ENCODE peak calls at places on chromosomes 16 and 17, in five cellular contexts. One of them, this sample, is unnamed.

GRCh38 chr17:68310141-68310540 is 18.8 kb downstream of the ARSG start:
- DNase-seq in cardiac fibroblast: no peak
- DNase-seq in IMR-90: no peak
- DNase-seq in kidney: no peak
- DNase-seq in bronchial epithelial cell: peak; percentile 41
- DNase-seq in this sample: no peak

GRCh38 chr17:1813088-1813487 is 16.6 kb downstream of the SMYD4 start:
- DNase-seq in cardiac fibroblast: peak; percentile 17
- DNase-seq in kidney: no peak
- DNase-seq in IMR-90: peak; percentile 12
- DNase-seq in bronchial epithelial cell: no peak
- DNase-seq in this sample: peak; percentile 47

GRCh38 chr16:10760863-10761262 is 17.2 kb downstream of the NUBP1 start:
- DNase-seq in kidney: no peak
- DNase-seq in IMR-90: no peak
- DNase-seq in cardiac fibroblast: no peak
- DNase-seq in bronchial epithelial cell: no peak
- DNase-seq in this sample: no peak

GRCh38 chr17:72031219-72031906 is 89.5 kb upstream of the SOX9 start:
- DNase-seq in kidney: no peak
- DNase-seq in bronchial epithelial cell: no peak
- DNase-seq in cardiac fibroblast: no peak
- DNase-seq in IMR-90: no peak
- DNase-seq in this sample: no peak

GRCh38 chr17:76791053-76791980 is 53.4 kb downstream of the MFSD11 start:
- DNase-seq in IMR-90: peak; percentile 38
- DNase-seq in cardiac fibroblast: peak; percentile 63
- DNase-seq in bronchial epithelial cell: peak; percentile 44
- DNase-seq in kidney: no peak
- DNase-seq in this sample: no peak

GRCh38 chr17:76123749-76124581 is 17.1 kb downstream of the FOXJ1 start:
- DNase-seq in kidney: no peak
- DNase-seq in cardiac fibroblast: no peak
- DNase-seq in bronchial epithelial cell: no peak
- DNase-seq in IMR-90: no peak
- DNase-seq in this sample: no peak

GRCh38 chr17:74431568-74432483 is at the start of gene GPRC5C:
- DNase-seq in kidney: peak; percentile 95
- DNase-seq in IMR-90: no peak
- DNase-seq in bronchial epithelial cell: peak; percentile 83
- DNase-seq in cardiac fibroblast: no peak
- DNase-seq in this sample: no peak

GRCh38 chr17:79947351-79948031 is 88.2 kb downstream of the TBC1D16 start:
- DNase-seq in bronchial epithelial cell: no peak
- DNase-seq in cardiac fibroblast: peak; percentile 84
- DNase-seq in kidney: peak; percentile 68
- DNase-seq in IMR-90: peak; percentile 10
- DNase-seq in this sample: no peak

GRCh38 chr16:85577899-85578598 is 35.1 kb upstream of the GSE1 start:
- DNase-seq in IMR-90: no peak
- DNase-seq in cardiac fibroblast: no peak
- DNase-seq in kidney: no peak
- DNase-seq in bronchial epithelial cell: no peak
- DNase-seq in this sample: no peak

GRCh38 chr17:70225272-70225671 is 55.9 kb downstream of the KCNJ2 start:
- DNase-seq in cardiac fibroblast: no peak
- DNase-seq in bronchial epithelial cell: peak; percentile 8
- DNase-seq in kidney: no peak
- DNase-seq in IMR-90: no peak
- DNase-seq in this sample: no peak

GRCh38 chr16:51666821-51667220 is 515.8 kb upstream of the SALL1 start:
- DNase-seq in kidney: no peak
- DNase-seq in bronchial epithelial cell: no peak
- DNase-seq in cardiac fibroblast: no peak
- DNase-seq in IMR-90: no peak
- DNase-seq in this sample: no peak

GRCh38 chr17:66661411-66661843 is 173.5 kb upstream of the CACNG5 start:
- DNase-seq in IMR-90: peak; percentile 56
- DNase-seq in bronchial epithelial cell: peak; percentile 93
- DNase-seq in kidney: no peak
- DNase-seq in cardiac fibroblast: peak; percentile 81
- DNase-seq in this sample: no peak

GRCh38 chr16:56950881-56951771 is 10.6 kb upstream of the CETP start:
- DNase-seq in IMR-90: peak; percentile 51
- DNase-seq in kidney: no peak
- DNase-seq in bronchial epithelial cell: no peak
- DNase-seq in cardiac fibroblast: peak; percentile 69
- DNase-seq in this sample: no peak

GRCh38 chr17:39186481-39187002 is 10.9 kb downstream of the CACNB1 start:
- DNase-seq in cardiac fibroblast: no peak
- DNase-seq in bronchial epithelial cell: no peak
- DNase-seq in IMR-90: no peak
- DNase-seq in kidney: no peak
- DNase-seq in this sample: no peak

GRCh38 chr17:9202572-9202971 is 181.3 kb downstream of the NTN1 start:
- DNase-seq in IMR-90: no peak
- DNase-seq in kidney: no peak
- DNase-seq in cardiac fibroblast: peak; percentile 6
- DNase-seq in bronchial epithelial cell: no peak
- DNase-seq in this sample: peak; percentile 32

GRCh38 chr16:57383276-57384247 is 11.3 kb downstream of the CX3CL1 start:
- DNase-seq in bronchial epithelial cell: no peak
- DNase-seq in kidney: no peak
- DNase-seq in cardiac fibroblast: no peak
- DNase-seq in IMR-90: peak; percentile 36
- DNase-seq in this sample: no peak

GRCh38 chr17:78349831-78350631 is 9.8 kb downstream of the SOCS3 start:
- DNase-seq in kidney: no peak
- DNase-seq in bronchial epithelial cell: no peak
- DNase-seq in cardiac fibroblast: no peak
- DNase-seq in IMR-90: no peak
- DNase-seq in this sample: no peak

GRCh38 chr17:7023576-7024401 is 939 bp downstream of the BCL6B start:
- DNase-seq in cardiac fibroblast: peak; percentile 95
- DNase-seq in bronchial epithelial cell: peak; percentile 85
- DNase-seq in IMR-90: peak; percentile 70
- DNase-seq in kidney: peak; percentile 97
- DNase-seq in this sample: no peak

GRCh38 chr17:68820476-68820824 is 134.7 kb downstream of the ABCA8 start:
- DNase-seq in bronchial epithelial cell: no peak
- DNase-seq in kidney: no peak
- DNase-seq in cardiac fibroblast: no peak
- DNase-seq in IMR-90: no peak
- DNase-seq in this sample: no peak

GRCh38 chr17:60311936-60312335 is 80.0 kb downstream of the USP32 start:
- DNase-seq in IMR-90: peak; percentile 77
- DNase-seq in bronchial epithelial cell: no peak
- DNase-seq in kidney: no peak
- DNase-seq in cardiac fibroblast: peak; percentile 67
- DNase-seq in this sample: no peak

GRCh38 chr16:13983625-13984024 is 63.7 kb downstream of the ERCC4 start:
- DNase-seq in bronchial epithelial cell: no peak
- DNase-seq in kidney: no peak
- DNase-seq in cardiac fibroblast: no peak
- DNase-seq in IMR-90: no peak
- DNase-seq in this sample: no peak

GRCh38 chr17:5331506-5331905 is 49.4 kb downstream of the RABEP1 start:
- DNase-seq in cardiac fibroblast: peak; percentile 21
- DNase-seq in kidney: no peak
- DNase-seq in bronchial epithelial cell: no peak
- DNase-seq in IMR-90: peak; percentile 59
- DNase-seq in this sample: no peak

GRCh38 chr17:7745748-7746470 is 28.4 kb downstream of the DNAH2 start:
- DNase-seq in bronchial epithelial cell: peak; percentile 79
- DNase-seq in cardiac fibroblast: peak; percentile 93
- DNase-seq in kidney: no peak
- DNase-seq in IMR-90: peak; percentile 76
- DNase-seq in this sample: peak; percentile 84

GRCh38 chr17:62714016-62714777 is 86.7 kb downstream of the MRC2 start:
- DNase-seq in cardiac fibroblast: peak; percentile 75
- DNase-seq in IMR-90: peak; percentile 79
- DNase-seq in bronchial epithelial cell: peak; percentile 37
- DNase-seq in kidney: no peak
- DNase-seq in this sample: no peak

GRCh38 chr17:39740357-39741111 is 2.8 kb downstream of the GRB7 start:
- DNase-seq in cardiac fibroblast: peak; percentile 79
- DNase-seq in bronchial epithelial cell: peak; percentile 94
- DNase-seq in IMR-90: peak; percentile 45
- DNase-seq in kidney: peak; percentile 94
- DNase-seq in this sample: no peak

GRCh38 chr17:60248618-60249516 is 99.1 kb downstream of the CA4 start:
- DNase-seq in cardiac fibroblast: peak; percentile 17
- DNase-seq in bronchial epithelial cell: no peak
- DNase-seq in kidney: no peak
- DNase-seq in IMR-90: peak; percentile 30
- DNase-seq in this sample: no peak

GRCh38 chr17:65848751-65849150 is 287.3 kb upstream of the AXIN2 start:
- DNase-seq in IMR-90: no peak
- DNase-seq in kidney: no peak
- DNase-seq in bronchial epithelial cell: no peak
- DNase-seq in cardiac fibroblast: no peak
- DNase-seq in this sample: no peak

GRCh38 chr17:50589112-50589712 is 28.7 kb downstream of the CACNA1G start:
- DNase-seq in IMR-90: peak; percentile 3
- DNase-seq in kidney: no peak
- DNase-seq in bronchial epithelial cell: peak; percentile 49
- DNase-seq in cardiac fibroblast: peak; percentile 29
- DNase-seq in this sample: no peak

GRCh38 chr17:31674305-31674704 is 184.7 kb downstream of the COPRS start:
- DNase-seq in bronchial epithelial cell: peak; percentile 34
- DNase-seq in cardiac fibroblast: peak; percentile 65
- DNase-seq in kidney: no peak
- DNase-seq in IMR-90: peak; percentile 50
- DNase-seq in this sample: no peak

GRCh38 chr17:72592242-72592966 is 471.6 kb downstream of the SOX9 start:
- DNase-seq in cardiac fibroblast: peak; percentile 87
- DNase-seq in kidney: peak; percentile 89
- DNase-seq in bronchial epithelial cell: peak; percentile 62
- DNase-seq in IMR-90: peak; percentile 84
- DNase-seq in this sample: no peak

GRCh38 chr16:81535679-81536360 is 91.2 kb downstream of the CMIP start:
- DNase-seq in cardiac fibroblast: no peak
- DNase-seq in IMR-90: no peak
- DNase-seq in kidney: no peak
- DNase-seq in bronchial epithelial cell: no peak
- DNase-seq in this sample: no peak

GRCh38 chr16:81539009-81539820 is 94.6 kb downstream of the CMIP start:
- DNase-seq in cardiac fibroblast: no peak
- DNase-seq in bronchial epithelial cell: peak; percentile 60
- DNase-seq in IMR-90: no peak
- DNase-seq in kidney: peak; percentile 38
- DNase-seq in this sample: no peak

GRCh38 chr16:81536648-81537047 is 92.0 kb downstream of the CMIP start:
- DNase-seq in kidney: peak; percentile 39
- DNase-seq in bronchial epithelial cell: no peak
- DNase-seq in cardiac fibroblast: no peak
- DNase-seq in IMR-90: no peak
- DNase-seq in this sample: no peak

GRCh38 chr16:81541314-81541713 is 96.7 kb downstream of the CMIP start:
- DNase-seq in cardiac fibroblast: no peak
- DNase-seq in IMR-90: no peak
- DNase-seq in bronchial epithelial cell: no peak
- DNase-seq in kidney: no peak
- DNase-seq in this sample: no peak

GRCh38 chr16:81537721-81538561 is 93.3 kb downstream of the CMIP start:
- DNase-seq in IMR-90: no peak
- DNase-seq in bronchial epithelial cell: no peak
- DNase-seq in cardiac fibroblast: peak; percentile 65
- DNase-seq in kidney: peak; percentile 80
- DNase-seq in this sample: no peak
- H3K4me3 ChIP-seq in IMR-90: no peak overlapping the region
- H3K4me3 ChIP-seq in bronchial epithelial cell: no peak overlapping the region
- H3K4me3 ChIP-seq in cardiac fibroblast: no peak overlapping the region
- H3K4me3 ChIP-seq in kidney: no peak overlapping the region
- H3K4me3 ChIP-seq in this sample: no peak overlapping the region

GRCh38 chr16:29744541-29745101 is 1.2 kb downstream of the C16orf54 start:
- DNase-seq in cardiac fibroblast: no peak
- DNase-seq in bronchial epithelial cell: no peak
- DNase-seq in kidney: peak; percentile 68
- DNase-seq in IMR-90: no peak
- DNase-seq in this sample: no peak

GRCh38 chr16:29743475-29743826 is 2.3 kb downstream of the C16orf54 start:
- DNase-seq in bronchial epithelial cell: no peak
- DNase-seq in kidney: no peak
- DNase-seq in IMR-90: no peak
- DNase-seq in cardiac fibroblast: no peak
- DNase-seq in this sample: no peak

GRCh38 chr16:29745853-29746345 is at the start of gene C16orf54:
- DNase-seq in bronchial epithelial cell: no peak
- DNase-seq in IMR-90: no peak
- DNase-seq in kidney: peak; percentile 91
- DNase-seq in cardiac fibroblast: no peak
- DNase-seq in this sample: no peak

GRCh38 chr16:29743827-29744531 is 1.8 kb downstream of the C16orf54 start:
- DNase-seq in IMR-90: no peak
- DNase-seq in kidney: no peak
- DNase-seq in bronchial epithelial cell: no peak
- DNase-seq in cardiac fibroblast: no peak
- DNase-seq in this sample: no peak

GRCh38 chr16:29745126-29745852 is 501 bp downstream of the C16orf54 start:
- DNase-seq in kidney: peak; percentile 68
- DNase-seq in bronchial epithelial cell: no peak
- DNase-seq in cardiac fibroblast: no peak
- DNase-seq in IMR-90: no peak
- DNase-seq in this sample: no peak
- H3K4me3 ChIP-seq in kidney: no peak overlapping the region
- H3K4me3 ChIP-seq in bronchial epithelial cell: no peak overlapping the region
- H3K4me3 ChIP-seq in cardiac fibroblast: no peak overlapping the region
- H3K4me3 ChIP-seq in IMR-90: no peak overlapping the region
- H3K4me3 ChIP-seq in this sample: no peak overlapping the region

GRCh38 chr17:82370471-82371332 is 863 bp upstream of the UTS2R start:
- DNase-seq in IMR-90: no peak
- DNase-seq in cardiac fibroblast: no peak
- DNase-seq in kidney: peak; percentile 69
- DNase-seq in bronchial epithelial cell: no peak
- DNase-seq in this sample: no peak
- H3K4me3 ChIP-seq in IMR-90: peak overlapping the region; percentile 7
- H3K4me3 ChIP-seq in cardiac fibroblast: peak overlapping the region; percentile 2
- H3K4me3 ChIP-seq in kidney: peak overlapping the region; percentile 49
- H3K4me3 ChIP-seq in bronchial epithelial cell: no peak overlapping the region
- H3K4me3 ChIP-seq in this sample: peak overlapping the region; percentile 20

DNA sequence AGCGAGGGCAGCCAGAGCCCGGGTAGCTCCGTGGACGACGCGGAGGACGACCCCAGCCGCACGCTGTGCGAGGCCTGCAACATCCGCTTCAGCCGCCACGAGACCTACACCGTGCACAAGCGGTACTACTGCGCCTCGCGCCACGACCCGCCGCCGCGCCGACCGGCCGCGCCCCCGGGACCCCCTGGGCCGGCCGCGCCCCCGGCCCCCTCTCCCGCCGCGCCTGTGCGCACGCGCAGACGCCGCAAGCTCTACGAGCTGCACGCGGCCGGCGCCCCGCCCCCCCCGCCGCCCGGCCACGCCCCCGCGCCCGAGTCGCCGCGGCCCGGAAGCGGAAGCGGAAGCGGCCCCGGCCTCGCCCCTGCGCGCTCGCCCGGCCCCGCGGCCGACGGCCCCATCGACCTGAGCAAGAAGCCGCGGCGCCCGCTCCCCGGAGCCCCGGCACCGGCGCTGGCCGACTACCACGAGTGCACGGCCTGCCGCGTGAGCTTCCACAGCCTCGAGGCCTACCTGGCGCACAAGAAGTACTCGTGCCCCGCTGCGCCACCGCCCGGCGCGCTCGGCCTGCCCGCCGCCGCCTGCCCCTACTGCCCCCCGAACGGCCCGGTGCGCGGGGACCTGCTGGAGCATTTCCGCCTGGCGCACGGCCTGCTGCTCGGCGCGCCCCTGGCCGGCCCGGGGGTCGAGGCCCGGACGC is 36.1 kb upstream of the ZC3H18 start:
- DNase-seq in kidney: peak; percentile 93
- DNase-seq in bronchial epithelial cell: peak; percentile 30
- DNase-seq in cardiac fibroblast: peak; percentile 58
- DNase-seq in IMR-90: peak; percentile 45
- DNase-seq in this sample: no peak
- H3K4me3 ChIP-seq in kidney: peak overlapping the region; percentile 39
- H3K4me3 ChIP-seq in bronchial epithelial cell: peak overlapping the region; percentile 62
- H3K4me3 ChIP-seq in cardiac fibroblast: no peak overlapping the region
- H3K4me3 ChIP-seq in IMR-90: peak overlapping the region; percentile 98
- H3K4me3 ChIP-seq in this sample: peak overlapping the region; percentile 49

This sample was measured in AG09309.